ENCODE peak calls at places on chromosomes 3 and 15, in six cellular contexts. One of them, this sample, is unnamed.

GRCh38 chr3:42701371-42702065 is 1.1 kb downstream of the HHATL start:
- DNase-seq in K562: peak
- DNase-seq in IMR-90: no peak
- DNase-seq in H1: peak
- DNase-seq in HepG2: peak
- DNase-seq in GM12878: no peak
- DNase-seq in this sample: peak

GRCh38 chr3:196280689-196281463 is 6.7 kb downstream of the PCYT1A start:
- DNase-seq in K562: no peak
- DNase-seq in IMR-90: no peak
- DNase-seq in H1: no peak
- DNase-seq in HepG2: no peak
- DNase-seq in GM12878: no peak
- DNase-seq in this sample: no peak

GRCh38 chr3:9912294-9912935 is 4.5 kb upstream of the IL17RC start:
- DNase-seq in K562: no peak
- DNase-seq in IMR-90: peak
- DNase-seq in H1: no peak
- DNase-seq in HepG2: no peak
- DNase-seq in GM12878: no peak
- DNase-seq in this sample: no peak

GRCh38 chr15:25242166-25242879 is 196.5 kb downstream of the UBE3A start:
- DNase-seq in K562: no peak
- DNase-seq in IMR-90: no peak
- DNase-seq in H1: no peak
- DNase-seq in HepG2: no peak
- DNase-seq in GM12878: no peak
- DNase-seq in this sample: no peak

GRCh38 chr3:172082269-172082668 is 42.9 kb downstream of the FNDC3B start:
- DNase-seq in K562: no peak
- DNase-seq in IMR-90: peak
- DNase-seq in H1: no peak
- DNase-seq in HepG2: peak
- DNase-seq in GM12878: no peak
- DNase-seq in this sample: peak

GRCh38 chr3:185733980-185734724 is 90.7 kb downstream of the IGF2BP2 start:
- DNase-seq in K562: peak
- DNase-seq in IMR-90: peak
- DNase-seq in H1: no peak
- DNase-seq in HepG2: peak
- DNase-seq in GM12878: no peak
- DNase-seq in this sample: peak

GRCh38 chr3:178392553-178392952 is 143.7 kb upstream of the KCNMB2 start:
- DNase-seq in K562: no peak
- DNase-seq in IMR-90: peak
- DNase-seq in H1: no peak
- DNase-seq in HepG2: no peak
- DNase-seq in GM12878: no peak
- DNase-seq in this sample: no peak

GRCh38 chr3:194740859-194741486 is 55.3 kb downstream of the FAM43A start:
- DNase-seq in K562: no peak
- DNase-seq in IMR-90: peak
- DNase-seq in H1: no peak
- DNase-seq in HepG2: peak
- DNase-seq in GM12878: no peak
- DNase-seq in this sample: no peak

GRCh38 chr3:100455841-100456550 is 36.4 kb upstream of the TMEM45A start:
- DNase-seq in K562: no peak
- DNase-seq in IMR-90: no peak
- DNase-seq in H1: no peak
- DNase-seq in HepG2: no peak
- DNase-seq in GM12878: no peak
- DNase-seq in this sample: no peak

GRCh38 chr3:67384790-67385397 is 269.5 kb downstream of the SUCLG2 start:
- DNase-seq in K562: peak
- DNase-seq in IMR-90: peak
- DNase-seq in H1: peak
- DNase-seq in HepG2: peak
- DNase-seq in GM12878: no peak
- DNase-seq in this sample: peak

GRCh38 chr3:78368576-78369345 is 1328.9 kb downstream of the ROBO2 start:
- DNase-seq in K562: no peak
- DNase-seq in IMR-90: no peak
- DNase-seq in H1: no peak
- DNase-seq in HepG2: peak
- DNase-seq in GM12878: no peak
- DNase-seq in this sample: no peak

GRCh38 chr15:56817690-56818089 is 84.4 kb upstream of the ZNF280D start:
- DNase-seq in K562: no peak
- DNase-seq in IMR-90: no peak
- DNase-seq in H1: no peak
- DNase-seq in HepG2: no peak
- DNase-seq in GM12878: no peak
- DNase-seq in this sample: no peak

GRCh38 chr3:143526016-143526540 is 322.2 kb downstream of the SLC9A9 start:
- DNase-seq in K562: no peak
- DNase-seq in IMR-90: no peak
- DNase-seq in H1: no peak
- DNase-seq in HepG2: no peak
- DNase-seq in GM12878: no peak
- DNase-seq in this sample: no peak

DNA sequence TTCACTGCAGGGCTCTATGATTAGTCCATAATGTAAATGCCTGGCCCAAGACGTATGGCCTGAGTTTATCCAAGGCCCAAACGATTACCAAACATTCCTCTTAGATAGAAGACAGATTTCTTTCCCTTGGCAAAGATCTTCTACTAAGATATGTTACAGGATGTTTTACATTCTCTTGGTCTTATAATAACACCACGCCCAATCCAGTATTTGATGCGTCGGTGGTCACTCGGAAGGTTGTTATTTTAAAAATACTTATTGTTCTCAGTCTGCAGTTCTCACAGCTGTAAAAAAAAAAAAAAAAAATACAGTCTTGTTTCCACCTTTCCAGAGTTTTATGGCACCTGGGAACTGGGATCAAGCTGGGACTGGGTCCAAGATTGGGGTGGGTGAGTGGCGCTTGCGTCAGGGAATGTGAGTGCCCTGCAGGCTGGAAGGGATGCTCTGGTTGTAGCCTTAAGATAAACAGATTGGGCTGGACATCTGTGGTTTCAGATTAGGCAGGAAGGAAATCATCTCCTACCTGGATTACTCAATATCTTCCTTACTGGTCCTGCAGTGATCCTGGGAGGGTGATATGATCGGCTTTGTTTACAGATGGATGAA is 179.5 kb downstream of the THSD4 start:
- DNase-seq in K562: no peak
- DNase-seq in IMR-90: peak
- DNase-seq in H1: no peak
- DNase-seq in HepG2: no peak
- DNase-seq in GM12878: no peak
- DNase-seq in this sample: no peak
- H2AFZ ChIP-seq in K562: no peak
- H2AFZ ChIP-seq in IMR-90: peak
- H2AFZ ChIP-seq in H1: no peak
- H2AFZ ChIP-seq in HepG2: no peak
- H2AFZ ChIP-seq in GM12878: no peak
- H2AFZ ChIP-seq in this sample: no peak

DNA sequence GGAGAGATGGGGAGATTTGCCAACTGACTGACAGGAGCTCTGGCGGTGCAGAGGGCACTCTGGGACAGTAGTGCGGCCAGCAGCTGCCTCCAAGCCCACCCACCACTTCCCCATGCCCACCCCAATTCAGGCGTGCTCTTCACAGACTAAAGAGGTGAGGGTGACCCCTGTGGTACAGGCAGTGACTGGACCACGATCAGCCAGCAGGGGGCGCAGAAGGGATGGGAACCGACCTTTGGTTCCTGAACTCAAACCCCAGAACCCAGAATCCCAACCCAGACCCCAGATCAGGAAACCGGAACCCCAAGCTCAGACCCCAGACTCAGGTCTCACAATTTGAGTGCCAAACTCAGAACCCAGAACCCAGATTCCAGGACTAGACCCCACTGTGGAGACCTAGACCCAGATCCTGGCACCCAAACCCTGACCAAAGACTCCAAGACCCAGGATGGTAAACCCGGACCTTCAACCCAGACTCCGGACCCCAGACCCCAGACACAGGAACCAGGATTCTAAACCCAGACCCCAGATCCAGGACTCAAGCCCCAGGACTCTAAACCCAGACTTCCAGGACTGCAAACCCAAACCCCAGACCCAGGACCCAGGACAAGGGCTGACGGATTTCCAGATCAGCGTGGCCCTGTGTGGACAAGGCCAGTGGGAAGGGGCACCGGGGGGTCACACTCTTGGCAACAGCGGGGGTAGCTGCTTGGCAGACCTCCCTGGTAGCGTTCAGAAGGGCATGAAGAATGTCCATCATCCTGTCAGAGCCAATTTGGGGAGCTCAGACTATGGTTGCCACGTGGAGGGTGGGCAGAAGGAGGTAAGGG is 3.7 kb upstream of the MYL3 start:
- DNase-seq in K562: peak
- DNase-seq in IMR-90: peak
- DNase-seq in H1: peak
- DNase-seq in HepG2: peak
- DNase-seq in GM12878: no peak
- DNase-seq in this sample: peak
- TF ChIP-seq USF2 in K562: no peak
- TF ChIP-seq USF2 in IMR-90: no peak
- TF ChIP-seq USF2 in H1: no peak
- TF ChIP-seq USF2 in HepG2: no peak
- TF ChIP-seq USF2 in GM12878: no peak
- TF ChIP-seq USF2 in this sample: no peak

GRCh38 chr3:46905661-46906451 is 28.3 kb downstream of the PTH1R start:
- DNase-seq in K562: no peak
- DNase-seq in IMR-90: no peak
- DNase-seq in H1: no peak
- DNase-seq in HepG2: no peak
- DNase-seq in GM12878: no peak
- DNase-seq in this sample: peak

GRCh38 chr3:46906471-46907058 is 29.0 kb downstream of the PTH1R start:
- DNase-seq in K562: no peak
- DNase-seq in IMR-90: no peak
- DNase-seq in H1: no peak
- DNase-seq in HepG2: no peak
- DNase-seq in GM12878: no peak
- DNase-seq in this sample: peak

GRCh38 chr3:46903341-46904302 is 26.1 kb downstream of the PTH1R start:
- DNase-seq in K562: peak
- DNase-seq in IMR-90: peak
- DNase-seq in H1: no peak
- DNase-seq in HepG2: no peak
- DNase-seq in GM12878: no peak
- DNase-seq in this sample: no peak

GRCh38 chr3:46904303-46905190 is 27.0 kb downstream of the PTH1R start:
- DNase-seq in K562: no peak
- DNase-seq in IMR-90: no peak
- DNase-seq in H1: no peak
- DNase-seq in HepG2: no peak
- DNase-seq in GM12878: no peak
- DNase-seq in this sample: no peak

GRCh38 chr3:46905191-46905560 is 27.7 kb downstream of the PTH1R start:
- DNase-seq in K562: no peak
- DNase-seq in IMR-90: no peak
- DNase-seq in H1: no peak
- DNase-seq in HepG2: no peak
- DNase-seq in GM12878: no peak
- DNase-seq in this sample: no peak
- TF ChIP-seq CTCF in K562: no peak
- TF ChIP-seq CTCF in IMR-90: no peak
- TF ChIP-seq CTCF in H1: no peak
- TF ChIP-seq CTCF in HepG2: no peak
- TF ChIP-seq CTCF in GM12878: no peak
- TF ChIP-seq CTCF in this sample: no peak

GRCh38 chr3:140588558-140588957 is 89.3 kb upstream of the TRIM42 start:
- DNase-seq in K562: no peak
- DNase-seq in IMR-90: no peak
- DNase-seq in H1: no peak
- DNase-seq in HepG2: no peak
- DNase-seq in GM12878: no peak
- DNase-seq in this sample: no peak
- H2AFZ ChIP-seq in K562: no peak
- H2AFZ ChIP-seq in IMR-90: no peak
- H2AFZ ChIP-seq in H1: peak
- H2AFZ ChIP-seq in HepG2: no peak
- H2AFZ ChIP-seq in GM12878: no peak
- H2AFZ ChIP-seq in this sample: no peak

DNA sequence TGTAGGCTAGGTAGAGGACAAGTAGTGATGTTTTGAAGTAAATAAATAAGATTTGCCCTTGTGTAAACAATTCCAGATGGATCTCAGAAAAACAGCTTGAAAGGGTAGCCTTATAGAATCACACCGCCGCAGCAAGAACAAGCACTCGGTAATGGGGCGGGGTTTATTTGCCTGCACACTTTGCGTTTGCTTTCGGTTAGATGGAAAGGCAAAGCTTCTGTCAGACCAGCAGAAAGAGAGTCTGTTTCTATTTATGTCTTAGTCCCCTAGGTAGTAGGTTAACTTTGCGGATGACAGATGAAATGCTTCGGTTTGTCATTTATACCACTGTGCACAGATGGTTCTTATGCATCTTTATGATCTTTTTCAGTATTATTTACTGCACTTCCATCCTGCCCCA is 62.1 kb downstream of the PYDC2 start:
- DNase-seq in K562: no peak
- DNase-seq in IMR-90: no peak
- DNase-seq in H1: no peak
- DNase-seq in HepG2: no peak
- DNase-seq in GM12878: no peak
- DNase-seq in this sample: no peak
- TF ChIP-seq USF2 in K562: no peak
- TF ChIP-seq USF2 in IMR-90: no peak
- TF ChIP-seq USF2 in H1: no peak
- TF ChIP-seq USF2 in HepG2: no peak
- TF ChIP-seq USF2 in GM12878: no peak
- TF ChIP-seq USF2 in this sample: no peak

DNA sequence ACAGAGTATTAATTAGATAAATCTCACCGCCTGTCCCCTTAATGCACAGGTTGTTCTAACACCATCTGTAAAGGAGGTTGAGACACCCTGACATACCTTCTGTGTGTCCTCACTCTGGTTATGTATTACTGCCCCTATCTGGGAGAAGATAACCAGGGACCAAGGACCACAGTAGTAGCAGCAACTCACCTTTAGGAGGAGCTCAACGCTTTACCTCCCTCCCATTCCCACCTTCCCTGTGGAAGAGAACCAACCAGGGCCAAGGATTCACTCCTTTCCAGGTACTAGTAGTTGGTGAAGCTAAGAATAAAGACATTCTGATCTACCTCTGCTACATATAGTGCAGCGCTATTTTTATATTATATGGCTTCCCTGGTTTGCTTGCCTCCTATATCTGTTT is 232.6 kb downstream of the MEX3B start:
- DNase-seq in K562: peak
- DNase-seq in IMR-90: no peak
- DNase-seq in H1: no peak
- DNase-seq in HepG2: no peak
- DNase-seq in GM12878: no peak
- DNase-seq in this sample: peak
- TF ChIP-seq CTCF in K562: peak
- TF ChIP-seq CTCF in IMR-90: peak
- TF ChIP-seq CTCF in H1: peak
- TF ChIP-seq CTCF in HepG2: peak
- TF ChIP-seq CTCF in GM12878: peak
- TF ChIP-seq CTCF in this sample: peak

GRCh38 chr15:31177936-31178335 is 76.4 kb upstream of the TRPM1 start:
- DNase-seq in K562: no peak
- DNase-seq in IMR-90: no peak
- DNase-seq in H1: no peak
- DNase-seq in HepG2: no peak
- DNase-seq in GM12878: no peak
- DNase-seq in this sample: no peak
- H2AFZ ChIP-seq in K562: no peak
- H2AFZ ChIP-seq in IMR-90: no peak
- H2AFZ ChIP-seq in H1: peak
- H2AFZ ChIP-seq in HepG2: no peak
- H2AFZ ChIP-seq in GM12878: no peak
- H2AFZ ChIP-seq in this sample: no peak

This sample was measured in SK-N-SH.